ENCODE peak calls at places on chromosomes 1 and 21, in six cellular contexts. E is aorta, Z is adipocyte, J is psoas muscle, M is mucosa of descending colon, C is neural progenitor cell. G is an unnamed sample.

GRCh38 chr21:39193380-39193779 is 10.1 kb upstream of the PSMG1 start:
- DNase-seq in E (no peak), Z (no peak), J (no peak), M (no peak), C (no peak), G (no peak)

GRCh38 chr1:105934806-105935205 is 1121.7 kb upstream of the PRMT6 start:
- DNase-seq in E (no peak), Z (no peak), J (no peak), M (no peak), C (no peak), G (no peak)

GRCh38 chr1:30257322-30257721 is 466.1 kb downstream of the MATN1 start:
- DNase-seq in E (no peak), Z (no peak), J (no peak), M (no peak), C (no peak), G (no peak)

GRCh38 chr1:63362578-63362977 is 4.8 kb upstream of the ALG6 start:
- DNase-seq in E (no peak), Z (no peak), J (no peak), M (no peak), C (no peak), G (no peak)

GRCh38 chr1:91672601-91673161 is 172.0 kb downstream of the CDC7 start:
- DNase-seq in E (no peak), Z (no peak), J (no peak), M (no peak), C (no peak), G (no peak)

GRCh38 chr1:159934136-159935039 is 9.1 kb upstream of the TAGLN2 start:
- DNase-seq in E (peak), Z (no peak), J (no peak), M (no peak), C (no peak), G (no peak)

GRCh38 chr1:156122519-156123355 is 8.2 kb downstream of the LMNA start:
- DNase-seq in E (peak), Z (peak), J (peak), M (peak), C (peak), G (peak)

GRCh38 chr1:9397047-9397446 is 104.4 kb downstream of the SPSB1 start:
- DNase-seq in E (no peak), Z (no peak), J (no peak), M (no peak), C (no peak), G (no peak)

GRCh38 chr1:2205191-2205952 is 10.8 kb upstream of the FAAP20 start:
- DNase-seq in E (peak), Z (no peak), J (peak), M (peak), C (peak), G (peak)

GRCh38 chr1:3898994-3899775 is 887 bp downstream of the C1orf174 start:
- DNase-seq in E (peak), Z (peak), J (no peak), M (no peak), C (no peak), G (no peak)

GRCh38 chr1:31801450-31801849 is 14.4 kb downstream of the SPOCD1 start:
- DNase-seq in E (no peak), Z (no peak), J (no peak), M (no peak), C (no peak), G (no peak)

GRCh38 chr1:28833396-28833795 is 21.4 kb downstream of the OPRD1 start:
- DNase-seq in E (no peak), Z (no peak), J (no peak), M (no peak), C (no peak), G (no peak)

GRCh38 chr1:26163684-26164035 is 4.8 kb downstream of the FAM110D start:
- DNase-seq in E (no peak), Z (no peak), J (no peak), M (no peak), C (no peak), G (no peak)

GRCh38 chr1:226712779-226713420 is 26.2 kb downstream of the ITPKB start:
- DNase-seq in E (no peak), Z (no peak), J (no peak), M (no peak), C (no peak), G (no peak)

GRCh38 chr1:230264342-230264741 is 161.8 kb downstream of the PGBD5 start:
- DNase-seq in E (no peak), Z (no peak), J (no peak), M (no peak), C (no peak), G (no peak)

GRCh38 chr1:69898403-69898947 is 306.9 kb downstream of the LRRC40 start:
- DNase-seq in E (no peak), Z (no peak), J (no peak), M (no peak), C (no peak), G (no peak)

GRCh38 chr1:155186266-155186954 is 12.8 kb downstream of the TRIM46 start:
- DNase-seq in E (no peak), Z (no peak), J (no peak), M (no peak), C (no peak), G (peak)

GRCh38 chr1:87061742-87062156 is 147.3 kb downstream of the HS2ST1 start:
- DNase-seq in E (no peak), Z (peak), J (no peak), M (no peak), C (no peak), G (no peak)

GRCh38 chr1:174413632-174414031 is 34.1 kb upstream of the GPR52 start:
- DNase-seq in E (no peak), Z (no peak), J (no peak), M (no peak), C (peak), G (no peak)

GRCh38 chr1:28921286-28921869 is 7.0 kb downstream of the EPB41 start:
- DNase-seq in E (no peak), Z (no peak), J (no peak), M (no peak), C (no peak), G (no peak)

GRCh38 chr1:93587354-93587753 is 94.3 kb downstream of the BCAR3 start:
- DNase-seq in E (no peak), Z (no peak), J (peak), M (no peak), C (no peak), G (no peak)

GRCh38 chr1:25699501-25700089 is 83.0 kb downstream of the MAN1C1 start:
- DNase-seq in E (no peak), Z (no peak), J (peak), M (no peak), C (no peak), G (no peak)

GRCh38 chr1:108199231-108199657 is 899 bp downstream of the SLC25A24 start:
- DNase-seq in E (no peak), Z (peak), J (no peak), M (peak), C (peak), G (no peak)

GRCh38 chr1:85078903-85079302 is 30.6 kb upstream of the MCOLN3 start:
- DNase-seq in E (no peak), Z (peak), J (no peak), M (no peak), C (peak), G (no peak)

GRCh38 chr1:108884968-108885367 is 8.2 kb downstream of the GPSM2 start:
- DNase-seq in E (no peak), Z (no peak), J (no peak), M (no peak), C (no peak), G (no peak)

DNA sequence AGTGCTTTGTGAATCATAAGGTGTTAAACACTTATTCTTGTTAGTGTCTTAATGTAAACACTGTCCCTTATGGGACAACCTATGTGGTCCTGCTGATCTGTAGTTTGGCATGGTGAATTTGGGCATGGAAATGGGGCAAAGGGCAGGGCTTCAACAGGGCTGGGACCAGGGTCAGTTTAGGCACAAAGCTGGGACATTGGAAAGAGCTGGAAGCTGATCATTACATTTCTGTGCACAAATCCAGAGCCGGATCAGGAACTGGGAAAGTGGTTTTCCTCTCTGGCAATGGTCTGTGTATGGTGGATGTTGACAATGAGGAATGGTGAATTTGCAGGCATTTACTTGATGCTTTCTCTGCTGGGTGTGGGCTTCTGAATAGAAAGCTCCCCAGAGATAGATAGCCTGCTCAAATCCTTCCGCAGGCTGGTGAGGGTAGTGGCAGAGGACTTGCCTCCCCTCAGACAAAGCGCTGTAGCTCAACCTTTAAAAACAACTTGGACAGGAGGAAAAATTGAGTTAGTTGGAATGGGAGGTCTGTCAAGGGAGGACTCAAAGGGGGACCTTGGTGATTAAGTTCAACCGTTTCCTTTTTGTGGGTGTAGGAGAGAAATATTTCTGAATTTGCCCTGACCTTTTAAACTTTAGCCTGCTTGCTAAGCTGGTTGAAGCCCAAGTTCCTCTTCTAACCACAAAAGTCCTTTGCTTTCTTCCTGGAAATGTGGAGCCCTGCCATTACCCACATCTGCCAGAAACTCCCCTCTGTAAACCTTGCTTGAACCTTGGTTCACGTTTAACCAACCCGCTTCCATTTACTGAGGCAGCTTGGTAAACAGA is 35.3 kb downstream of the HLX start:
- DNase-seq in E (no peak), Z (no peak), J (no peak), M (no peak), C (no peak), G (no peak)
- H3K4me3 ChIP-seq in E (no peak), Z (no peak), J (no peak), M (no peak), C (no peak), G (no peak)

GRCh38 chr1:77926561-77927357 is 38.3 kb downstream of the NEXN start:
- DNase-seq in E (no peak), Z (no peak), J (no peak), M (no peak), C (no peak), G (no peak)
- H3K4me3 ChIP-seq in E (no peak), Z (no peak), J (no peak), M (no peak), C (no peak), G (no peak)

GRCh38 chr1:205570173-205570501 is 61.7 kb downstream of the ELK4 start:
- DNase-seq in E (no peak), Z (no peak), J (no peak), M (no peak), C (no peak), G (no peak)
- H3K4me3 ChIP-seq in E (no peak), Z (no peak), J (no peak), M (no peak), C (no peak), G (no peak)

GRCh38 chr1:56578664-56578962 is 750 bp downstream of the PLPP3 start:
- DNase-seq in E (no peak), Z (peak), J (no peak), M (no peak), C (no peak), G (no peak)

GRCh38 chr1:56575865-56576264 is 3.5 kb downstream of the PLPP3 start:
- DNase-seq in E (no peak), Z (no peak), J (no peak), M (no peak), C (no peak), G (no peak)

GRCh38 chr1:56577859-56578663 is 1.3 kb downstream of the PLPP3 start:
- DNase-seq in E (peak), Z (peak), J (peak), M (peak), C (peak), G (peak)

GRCh38 chr1:56578963-56579875 is at the start of gene PLPP3:
- DNase-seq in E (peak), Z (peak), J (peak), M (peak), C (peak), G (peak)

GRCh38 chr1:56576880-56577858 is 2.2 kb downstream of the PLPP3 start:
- DNase-seq in E (no peak), Z (peak), J (no peak), M (peak), C (peak), G (no peak)
- H3K4me3 ChIP-seq in E (peak), Z (peak), J (peak), M (peak), C (peak), G (peak)

DNA sequence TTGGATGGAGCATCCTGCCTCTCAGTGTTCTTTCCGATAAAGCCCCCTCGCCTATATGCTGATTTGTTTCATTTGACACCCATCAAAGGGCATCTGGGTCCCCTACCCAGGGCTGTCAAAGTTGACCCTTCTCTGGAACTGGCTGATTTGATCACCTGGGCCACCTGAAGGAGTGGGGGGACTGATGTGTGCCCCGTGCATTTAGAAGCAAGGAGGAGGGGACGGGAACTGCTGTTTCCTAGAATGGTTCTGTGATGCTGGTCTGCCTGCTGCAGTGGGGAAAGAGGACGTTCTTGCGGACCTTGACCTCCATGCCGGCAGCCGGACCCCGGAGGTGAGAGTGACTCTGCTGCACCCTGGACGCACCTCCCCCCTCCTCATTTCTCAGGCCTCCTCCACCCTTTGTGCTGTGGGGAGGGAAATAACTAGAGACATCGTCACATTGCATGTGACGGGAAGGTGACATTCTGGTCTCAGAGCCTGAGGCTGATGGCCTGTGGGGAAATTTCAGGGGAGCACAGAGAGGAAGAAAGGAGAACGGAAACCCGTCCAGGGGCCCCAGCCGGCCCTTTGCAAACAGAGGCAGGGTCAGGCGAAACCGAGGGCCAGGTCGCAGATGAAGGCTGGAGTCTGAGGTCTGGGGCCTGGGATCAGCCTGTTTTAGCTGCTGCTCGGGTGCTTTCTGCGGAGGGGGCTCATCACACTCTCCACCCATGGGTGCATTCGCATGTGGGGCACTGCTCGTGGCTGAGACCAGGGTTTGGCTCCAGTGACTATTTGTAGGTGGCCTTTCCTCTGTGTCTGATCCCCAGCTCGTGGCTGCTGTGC is 25.7 kb downstream of the CRYAA start:
- DNase-seq in E (peak), Z (no peak), J (no peak), M (no peak), C (no peak), G (peak)
- H3K4me3 ChIP-seq in E (no peak), Z (peak), J (no peak), M (no peak), C (no peak), G (no peak)

GRCh38 chr1:21880619-21880970 is 56.5 kb downstream of the HSPG2 start:
- DNase-seq in E (peak), Z (no peak), J (no peak), M (no peak), C (no peak), G (no peak)
- H3K4me3 ChIP-seq in E (no peak), Z (no peak), J (no peak), M (no peak), C (no peak), G (no peak)

DNA sequence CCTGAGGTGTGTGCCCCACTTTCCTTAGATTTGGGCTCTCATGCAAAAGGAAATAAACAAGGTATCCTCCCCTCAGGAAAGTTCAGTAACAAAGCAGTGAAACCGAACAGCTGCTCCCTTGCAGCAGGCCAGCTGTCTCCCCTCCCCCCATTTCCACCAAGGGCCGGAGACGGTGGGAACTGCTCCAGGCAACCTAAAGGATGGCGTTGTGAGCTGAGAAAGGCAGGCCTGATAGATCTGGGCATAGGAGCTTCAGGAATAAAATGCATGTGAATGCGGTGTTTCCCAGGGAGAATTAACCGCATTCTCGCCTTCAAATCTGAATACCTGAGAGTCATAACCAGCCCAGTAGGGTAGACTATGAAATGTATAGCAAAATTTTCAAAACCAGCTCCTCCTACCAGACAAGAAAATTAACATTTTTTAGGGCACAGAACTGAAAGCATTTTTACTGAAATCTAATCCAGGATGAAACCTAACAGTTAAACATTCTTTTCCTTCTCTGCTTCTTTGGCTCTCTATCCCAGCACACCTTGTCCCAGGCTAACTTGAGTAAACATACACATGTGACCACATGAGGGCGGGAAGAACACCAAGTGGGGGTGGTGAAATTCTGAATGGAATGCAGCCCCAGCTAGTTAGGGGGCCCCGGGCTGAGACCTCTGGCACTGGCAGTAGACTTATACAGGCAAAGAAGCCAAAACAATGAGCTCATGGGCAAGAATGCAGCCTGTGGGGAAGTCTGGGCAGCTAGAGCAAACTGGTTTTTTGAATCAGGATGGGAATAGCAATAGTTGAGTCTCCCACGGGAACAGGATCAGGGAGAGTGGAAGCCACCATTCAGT is 11.5 kb downstream of the MCL1 start:
- DNase-seq in E (peak), Z (peak), J (peak), M (peak), C (peak), G (peak)
- H3K4me3 ChIP-seq in E (peak), Z (peak), J (peak), M (no peak), C (peak), G (peak)

DNA sequence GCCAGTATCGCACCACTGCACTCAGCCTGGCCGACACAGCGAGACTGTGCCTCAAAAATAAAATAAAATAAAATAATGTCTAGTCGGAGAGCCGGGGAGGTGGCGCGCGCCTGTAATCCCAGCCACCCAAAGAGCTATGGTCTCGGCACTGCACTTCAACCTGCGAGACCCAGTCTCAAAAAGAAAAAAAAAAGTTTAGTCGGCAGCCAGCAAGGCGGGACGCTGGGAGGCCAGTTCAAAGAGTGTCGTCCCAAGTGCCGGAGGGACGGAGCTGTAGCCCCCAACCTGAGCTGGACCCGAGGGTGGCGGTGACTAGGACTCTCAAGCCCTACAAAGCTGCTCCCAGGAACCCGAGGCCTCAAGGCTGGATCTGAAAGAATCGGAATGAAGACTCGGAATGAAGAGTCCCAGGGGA is 632 bp upstream of the FALEC start:
- DNase-seq in E (no peak), Z (no peak), J (no peak), M (no peak), C (no peak), G (no peak)
- H3K4me3 ChIP-seq in E (peak), Z (peak), J (peak), M (peak), C (peak), G (peak)

G was measured in coronary artery.